ENCODE peak calls at places on chromosomes 16 and 17, in ten cellular contexts. K is cardiac fibroblast, G is OCI-LY7, X is ovary, W is adrenal gland, V is thoracic aorta, J is fibroblast of lung, E is astrocyte of the spinal cord, R is GM12865, D is fibroblast of mammary gland. M is an unnamed sample.

GRCh38 chr16:57390635-57391307 is 13.8 kb upstream of the CCL17 start:
- DNase-seq in K (peak; percentile 73), G (no peak), X (no peak), W (no peak), V (no peak), J (no peak), E (no peak), R (no peak), D (no peak), M (no peak)

GRCh38 chr17:35243459-35244204 is 760 bp downstream of the SLFN5 start:
- DNase-seq in K (peak; percentile 67), G (peak; percentile 15), X (peak; percentile 51), W (peak; percentile 79), V (peak; percentile 13), J (peak; percentile 80), E (peak; percentile 68), R (peak; percentile 54), D (peak; percentile 84), M (no peak)

GRCh38 chr17:82399030-82399429 is 19.1 kb upstream of the HEXD start:
- DNase-seq in K (peak; percentile 71), G (no peak), X (no peak), W (no peak), V (no peak), J (peak; percentile 70), E (peak; percentile 78), R (no peak), D (peak; percentile 99), M (no peak)

GRCh38 chr17:32943206-32943605 is 15.3 kb downstream of the TMEM98 start:
- DNase-seq in K (peak; percentile 38), G (no peak), X (no peak), W (no peak), V (no peak), J (no peak), E (no peak), R (no peak), D (no peak), M (no peak)

GRCh38 chr16:58449306-58449705 is 50.6 kb upstream of the NDRG4 start:
- DNase-seq in K (no peak), G (no peak), X (no peak), W (no peak), V (no peak), J (no peak), E (no peak), R (no peak), D (no peak), M (no peak)

GRCh38 chr16:82924075-82924854 is 297.5 kb downstream of the CDH13 start:
- DNase-seq in K (no peak), G (no peak), X (no peak), W (no peak), V (no peak), J (no peak), E (no peak), R (no peak), D (no peak), M (peak; percentile 13)

GRCh38 chr17:61926831-61927210 is 961 bp downstream of the INTS2 start:
- DNase-seq in K (peak; percentile 10), G (no peak), X (no peak), W (no peak), V (no peak), J (peak; percentile 64), E (peak; percentile 29), R (no peak), D (peak; percentile 39), M (no peak)

GRCh38 chr17:75643033-75644017 is 10.1 kb downstream of the SMIM5 start:
- DNase-seq in K (no peak), G (no peak), X (no peak), W (no peak), V (no peak), J (no peak), E (no peak), R (no peak), D (no peak), M (no peak)

GRCh38 chr17:63435681-63436522 is 10.2 kb downstream of the CYB561 start:
- DNase-seq in K (no peak), G (peak; percentile 75), X (no peak), W (peak; percentile 42), V (no peak), J (no peak), E (no peak), R (peak; percentile 39), D (no peak), M (no peak)

GRCh38 chr17:80264048-80264792 is 3.6 kb downstream of the RNF213 start:
- DNase-seq in K (no peak), G (peak; percentile 36), X (no peak), W (no peak), V (no peak), J (no peak), E (no peak), R (peak; percentile 80), D (no peak), M (no peak)

GRCh38 chr17:48195910-48196309 is 88.3 kb downstream of the SNX11 start:
- DNase-seq in K (no peak), G (no peak), X (no peak), W (no peak), V (no peak), J (no peak), E (no peak), R (no peak), D (no peak), M (no peak)

GRCh38 chr17:39757931-39758873 is 20.5 kb downstream of the GRB7 start:
- DNase-seq in K (no peak), G (peak; percentile 57), X (no peak), W (no peak), V (no peak), J (no peak), E (peak; percentile 67), R (peak; percentile 89), D (no peak), M (no peak)

GRCh38 chr17:41687828-41688640 is 651 bp upstream of the EIF1 start:
- DNase-seq in K (peak; percentile 53), G (peak; percentile 68), X (peak; percentile 71), W (peak; percentile 76), V (no peak), J (no peak), E (peak; percentile 57), R (peak; percentile 66), D (no peak), M (no peak)

GRCh38 chr16:12513057-12513790 is 290.5 kb downstream of the CPPED1 start:
- DNase-seq in K (no peak), G (no peak), X (no peak), W (no peak), V (no peak), J (no peak), E (no peak), R (no peak), D (no peak), M (no peak)

DNA sequence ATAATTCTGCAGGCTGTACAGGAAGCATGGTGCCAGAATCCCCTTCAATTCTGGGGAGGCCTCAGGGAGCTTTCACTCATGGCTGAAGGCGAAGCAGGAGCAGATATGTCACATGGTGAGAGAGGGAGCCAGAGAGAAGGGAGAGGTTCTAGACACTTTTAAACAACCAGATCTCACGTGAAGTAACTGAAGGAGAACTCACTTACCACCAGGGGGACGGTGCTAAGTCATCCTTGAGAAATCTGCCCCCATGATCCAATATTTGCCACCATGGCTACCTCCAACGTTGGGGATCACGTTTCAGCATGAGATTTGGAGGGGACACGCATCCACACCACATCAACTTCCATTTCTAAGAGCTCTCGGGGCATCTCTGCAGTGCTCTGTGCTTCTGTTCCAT is 37.4 kb upstream of the GNA13 start:
- DNase-seq in K (no peak), G (no peak), X (no peak), W (no peak), V (no peak), J (no peak), E (no peak), R (no peak), D (no peak), M (no peak)
- TF ChIP-seq CTCF in K (no peak), G (peak; percentile 52), X (no peak), W (no peak), V (no peak), J (peak; percentile 14), E (peak; percentile 26), R (no peak), D (peak; percentile 17), M (peak; percentile 22)

GRCh38 chr16:55622930-55623561 is 32.7 kb upstream of the SLC6A2 start:
- DNase-seq in K (no peak), G (peak; percentile 9), X (no peak), W (peak; percentile 36), V (no peak), J (no peak), E (peak; percentile 5), R (no peak), D (no peak), M (no peak)
- TF ChIP-seq CTCF in K (no peak), G (peak; percentile 59), X (no peak), W (no peak), V (no peak), J (no peak), E (peak; percentile 15), R (peak; percentile 8), D (no peak), M (no peak)

DNA sequence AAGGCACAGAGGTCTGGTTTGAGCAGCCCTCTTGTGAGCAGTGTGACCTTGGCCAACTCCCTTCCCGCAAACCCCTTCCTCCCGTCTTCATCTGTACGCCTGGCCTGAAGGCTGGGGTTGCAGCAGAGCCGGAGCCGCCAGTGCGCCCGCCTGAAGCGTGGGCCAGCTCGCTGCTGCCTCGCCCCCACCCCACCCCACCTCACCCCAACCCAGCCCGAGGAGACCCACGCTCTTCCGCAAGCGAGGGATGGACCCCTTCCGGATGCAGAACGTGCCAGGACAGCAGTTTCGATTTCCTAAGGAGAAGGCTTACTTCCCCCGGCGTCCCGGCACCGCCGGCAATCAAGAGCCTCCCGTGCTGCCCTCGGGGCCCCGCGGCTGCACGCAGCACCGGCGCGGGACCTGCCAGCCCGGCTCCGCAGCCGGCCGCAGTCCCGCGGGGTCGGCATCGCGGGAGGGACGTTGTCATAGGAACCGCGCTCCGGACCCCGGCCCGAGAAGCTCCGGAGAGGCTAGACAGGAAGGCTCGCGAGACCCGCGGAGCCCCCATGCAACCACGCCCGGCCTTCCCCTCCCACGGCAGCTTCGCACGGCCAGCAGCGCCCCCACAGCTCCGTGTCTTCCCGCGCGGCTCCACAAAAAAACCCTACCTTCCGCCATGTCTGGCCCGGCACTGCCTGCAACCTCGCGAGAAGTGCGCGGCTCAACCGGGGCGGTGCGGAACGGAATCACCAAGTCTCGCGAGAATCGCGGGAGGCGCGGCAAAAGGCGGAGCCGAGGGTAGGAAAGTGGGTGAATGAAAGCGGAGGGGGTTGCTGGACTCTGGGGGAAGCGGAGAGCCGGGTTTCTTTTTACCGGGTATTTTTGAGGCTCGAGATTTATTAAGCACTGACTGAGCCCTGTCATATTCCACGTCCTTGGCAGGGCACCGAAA is at the start of gene ANKFY1:
- DNase-seq in K (peak; percentile 95), G (peak; percentile 97), X (peak; percentile 98), W (peak; percentile 93), V (peak; percentile 68), J (peak; percentile 93), E (peak; percentile 94), R (peak; percentile 97), D (peak; percentile 90), M (peak; percentile 99)
- TF ChIP-seq CTCF in K (no peak), G (peak; percentile 42), X (peak; percentile 30), W (no peak), V (no peak), J (no peak), E (peak; percentile 12), R (no peak), D (no peak), M (peak; percentile 29)

DNA sequence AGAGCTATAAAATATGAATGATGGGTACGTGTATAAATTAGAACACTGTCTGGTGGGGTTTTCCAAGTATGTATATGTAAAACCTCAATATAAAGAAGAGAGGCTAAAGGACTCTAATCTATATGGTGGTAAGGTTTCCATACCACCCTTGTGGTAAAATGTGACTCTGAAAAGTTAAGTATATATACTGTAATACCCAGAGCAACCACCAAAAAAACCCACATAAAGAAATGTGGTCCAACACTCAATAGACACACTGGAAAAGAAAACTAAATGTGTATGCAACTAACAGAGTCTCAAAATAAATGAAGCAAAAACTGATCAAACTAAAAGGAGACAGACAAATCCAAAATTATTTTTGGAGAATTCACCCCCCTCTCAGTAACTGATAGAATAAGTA is 72.2 kb downstream of the XPO6 start:
- DNase-seq in K (no peak), G (no peak), X (no peak), W (no peak), V (no peak), J (no peak), E (no peak), R (no peak), D (no peak), M (no peak)
- TF ChIP-seq CTCF in K (no peak), G (no peak), X (no peak), W (no peak), V (no peak), J (no peak), E (no peak), R (no peak), D (no peak), M (no peak)

M was measured in osteocyte.